ENCODE peak calls at places on chromosomes 12 and 14, in eight cellular contexts. One of them, this sample, is unnamed.

GRCh38 chr14:55579724-55580400 is at the start of gene KTN1:
- DNase-seq in EL: peak
- DNase-seq in amygdala: peak
- DNase-seq in posterior vena cava: peak
- DNase-seq in heart right ventricle: peak
- DNase-seq in stimulated activated CD4-positive, alpha-beta T cell treated with anti-CD3 and anti-CD28 coated beads, Interleukin-15, amount 100 ng/mL, for 1 hour: peak
- DNase-seq in AG20443: peak
- DNase-seq in brain microvascular endothelial cell: peak
- DNase-seq in this sample: peak

GRCh38 chr12:15772405-15773018 is 16.7 kb downstream of the EPS8 start:
- DNase-seq in EL: no peak
- DNase-seq in amygdala: no peak
- DNase-seq in posterior vena cava: no peak
- DNase-seq in heart right ventricle: no peak
- DNase-seq in stimulated activated CD4-positive, alpha-beta T cell treated with anti-CD3 and anti-CD28 coated beads, Interleukin-15, amount 100 ng/mL, for 1 hour: no peak
- DNase-seq in AG20443: no peak
- DNase-seq in brain microvascular endothelial cell: no peak
- DNase-seq in this sample: peak

GRCh38 chr14:32075636-32076277 is 1.3 kb upstream of the ARHGAP5 start:
- DNase-seq in EL: peak
- DNase-seq in amygdala: no peak
- DNase-seq in posterior vena cava: peak
- DNase-seq in heart right ventricle: peak
- DNase-seq in stimulated activated CD4-positive, alpha-beta T cell treated with anti-CD3 and anti-CD28 coated beads, Interleukin-15, amount 100 ng/mL, for 1 hour: peak
- DNase-seq in AG20443: peak
- DNase-seq in brain microvascular endothelial cell: peak
- DNase-seq in this sample: peak

GRCh38 chr12:48276621-48277020 is 73.5 kb upstream of the OR10AD1 start:
- DNase-seq in EL: no peak
- DNase-seq in amygdala: no peak
- DNase-seq in posterior vena cava: no peak
- DNase-seq in heart right ventricle: no peak
- DNase-seq in stimulated activated CD4-positive, alpha-beta T cell treated with anti-CD3 and anti-CD28 coated beads, Interleukin-15, amount 100 ng/mL, for 1 hour: no peak
- DNase-seq in AG20443: no peak
- DNase-seq in brain microvascular endothelial cell: no peak
- DNase-seq in this sample: no peak

GRCh38 chr12:82862069-82862841 is 175.5 kb downstream of the TMTC2 start:
- DNase-seq in EL: peak
- DNase-seq in amygdala: no peak
- DNase-seq in posterior vena cava: no peak
- DNase-seq in heart right ventricle: no peak
- DNase-seq in stimulated activated CD4-positive, alpha-beta T cell treated with anti-CD3 and anti-CD28 coated beads, Interleukin-15, amount 100 ng/mL, for 1 hour: no peak
- DNase-seq in AG20443: peak
- DNase-seq in brain microvascular endothelial cell: peak
- DNase-seq in this sample: peak

GRCh38 chr12:118238888-118239287 is 103.0 kb downstream of the PEBP1 start:
- DNase-seq in EL: no peak
- DNase-seq in amygdala: no peak
- DNase-seq in posterior vena cava: no peak
- DNase-seq in heart right ventricle: no peak
- DNase-seq in stimulated activated CD4-positive, alpha-beta T cell treated with anti-CD3 and anti-CD28 coated beads, Interleukin-15, amount 100 ng/mL, for 1 hour: no peak
- DNase-seq in AG20443: no peak
- DNase-seq in brain microvascular endothelial cell: no peak
- DNase-seq in this sample: no peak

GRCh38 chr12:42128327-42128726 is 16.3 kb downstream of the GXYLT1 start:
- DNase-seq in EL: peak
- DNase-seq in amygdala: no peak
- DNase-seq in posterior vena cava: no peak
- DNase-seq in heart right ventricle: no peak
- DNase-seq in stimulated activated CD4-positive, alpha-beta T cell treated with anti-CD3 and anti-CD28 coated beads, Interleukin-15, amount 100 ng/mL, for 1 hour: no peak
- DNase-seq in AG20443: no peak
- DNase-seq in brain microvascular endothelial cell: peak
- DNase-seq in this sample: peak

GRCh38 chr12:131122631-131123030 is 168.9 kb downstream of the ADGRD1 start:
- DNase-seq in EL: no peak
- DNase-seq in amygdala: no peak
- DNase-seq in posterior vena cava: peak
- DNase-seq in heart right ventricle: no peak
- DNase-seq in stimulated activated CD4-positive, alpha-beta T cell treated with anti-CD3 and anti-CD28 coated beads, Interleukin-15, amount 100 ng/mL, for 1 hour: no peak
- DNase-seq in AG20443: no peak
- DNase-seq in brain microvascular endothelial cell: no peak
- DNase-seq in this sample: no peak

GRCh38 chr14:72947366-72948160 is 21.3 kb downstream of the DCAF4 start:
- DNase-seq in EL: no peak
- DNase-seq in amygdala: no peak
- DNase-seq in posterior vena cava: peak
- DNase-seq in heart right ventricle: no peak
- DNase-seq in stimulated activated CD4-positive, alpha-beta T cell treated with anti-CD3 and anti-CD28 coated beads, Interleukin-15, amount 100 ng/mL, for 1 hour: no peak
- DNase-seq in AG20443: no peak
- DNase-seq in brain microvascular endothelial cell: no peak
- DNase-seq in this sample: peak

GRCh38 chr14:93105362-93105761 is 10.4 kb downstream of the ITPK1 start:
- DNase-seq in EL: peak
- DNase-seq in amygdala: no peak
- DNase-seq in posterior vena cava: no peak
- DNase-seq in heart right ventricle: no peak
- DNase-seq in stimulated activated CD4-positive, alpha-beta T cell treated with anti-CD3 and anti-CD28 coated beads, Interleukin-15, amount 100 ng/mL, for 1 hour: no peak
- DNase-seq in AG20443: peak
- DNase-seq in brain microvascular endothelial cell: peak
- DNase-seq in this sample: peak

GRCh38 chr12:52690351-52691075 is 10.3 kb upstream of the KRT1 start:
- DNase-seq in EL: no peak
- DNase-seq in amygdala: no peak
- DNase-seq in posterior vena cava: peak
- DNase-seq in heart right ventricle: no peak
- DNase-seq in stimulated activated CD4-positive, alpha-beta T cell treated with anti-CD3 and anti-CD28 coated beads, Interleukin-15, amount 100 ng/mL, for 1 hour: no peak
- DNase-seq in AG20443: no peak
- DNase-seq in brain microvascular endothelial cell: no peak
- DNase-seq in this sample: no peak

GRCh38 chr12:356276-356988 is 32.7 kb downstream of the KDM5A start:
- DNase-seq in EL: peak
- DNase-seq in amygdala: no peak
- DNase-seq in posterior vena cava: no peak
- DNase-seq in heart right ventricle: no peak
- DNase-seq in stimulated activated CD4-positive, alpha-beta T cell treated with anti-CD3 and anti-CD28 coated beads, Interleukin-15, amount 100 ng/mL, for 1 hour: no peak
- DNase-seq in AG20443: peak
- DNase-seq in brain microvascular endothelial cell: peak
- DNase-seq in this sample: peak

GRCh38 chr12:46538976-46539375 is 166.4 kb upstream of the SLC38A2 start:
- DNase-seq in EL: no peak
- DNase-seq in amygdala: no peak
- DNase-seq in posterior vena cava: no peak
- DNase-seq in heart right ventricle: no peak
- DNase-seq in stimulated activated CD4-positive, alpha-beta T cell treated with anti-CD3 and anti-CD28 coated beads, Interleukin-15, amount 100 ng/mL, for 1 hour: no peak
- DNase-seq in AG20443: no peak
- DNase-seq in brain microvascular endothelial cell: no peak
- DNase-seq in this sample: no peak

GRCh38 chr12:642633-643477 is 20.4 kb downstream of the NINJ2 start:
- DNase-seq in EL: peak
- DNase-seq in amygdala: peak
- DNase-seq in posterior vena cava: peak
- DNase-seq in heart right ventricle: peak
- DNase-seq in stimulated activated CD4-positive, alpha-beta T cell treated with anti-CD3 and anti-CD28 coated beads, Interleukin-15, amount 100 ng/mL, for 1 hour: peak
- DNase-seq in AG20443: peak
- DNase-seq in brain microvascular endothelial cell: no peak
- DNase-seq in this sample: peak

GRCh38 chr12:131353826-131354225 is 357.1 kb upstream of the SFSWAP start:
- DNase-seq in EL: no peak
- DNase-seq in amygdala: no peak
- DNase-seq in posterior vena cava: no peak
- DNase-seq in heart right ventricle: no peak
- DNase-seq in stimulated activated CD4-positive, alpha-beta T cell treated with anti-CD3 and anti-CD28 coated beads, Interleukin-15, amount 100 ng/mL, for 1 hour: no peak
- DNase-seq in AG20443: no peak
- DNase-seq in brain microvascular endothelial cell: no peak
- DNase-seq in this sample: peak

GRCh38 chr14:58299665-58300202 is 1.4 kb downstream of the ARID4A start:
- DNase-seq in EL: peak
- DNase-seq in amygdala: peak
- DNase-seq in posterior vena cava: no peak
- DNase-seq in heart right ventricle: no peak
- DNase-seq in stimulated activated CD4-positive, alpha-beta T cell treated with anti-CD3 and anti-CD28 coated beads, Interleukin-15, amount 100 ng/mL, for 1 hour: no peak
- DNase-seq in AG20443: peak
- DNase-seq in brain microvascular endothelial cell: no peak
- DNase-seq in this sample: peak

GRCh38 chr14:34488528-34488927 is 26.5 kb upstream of the SPTSSA start:
- DNase-seq in EL: no peak
- DNase-seq in amygdala: no peak
- DNase-seq in posterior vena cava: no peak
- DNase-seq in heart right ventricle: no peak
- DNase-seq in stimulated activated CD4-positive, alpha-beta T cell treated with anti-CD3 and anti-CD28 coated beads, Interleukin-15, amount 100 ng/mL, for 1 hour: no peak
- DNase-seq in AG20443: no peak
- DNase-seq in brain microvascular endothelial cell: no peak
- DNase-seq in this sample: no peak

GRCh38 chr12:53770281-53770680 is 18.5 kb upstream of the CISTR start:
- DNase-seq in EL: peak
- DNase-seq in amygdala: no peak
- DNase-seq in posterior vena cava: no peak
- DNase-seq in heart right ventricle: no peak
- DNase-seq in stimulated activated CD4-positive, alpha-beta T cell treated with anti-CD3 and anti-CD28 coated beads, Interleukin-15, amount 100 ng/mL, for 1 hour: no peak
- DNase-seq in AG20443: peak
- DNase-seq in brain microvascular endothelial cell: peak
- DNase-seq in this sample: peak

GRCh38 chr12:32533971-32534590 is 134.7 kb downstream of the FGD4 start:
- DNase-seq in EL: peak
- DNase-seq in amygdala: no peak
- DNase-seq in posterior vena cava: no peak
- DNase-seq in heart right ventricle: peak
- DNase-seq in stimulated activated CD4-positive, alpha-beta T cell treated with anti-CD3 and anti-CD28 coated beads, Interleukin-15, amount 100 ng/mL, for 1 hour: no peak
- DNase-seq in AG20443: peak
- DNase-seq in brain microvascular endothelial cell: peak
- DNase-seq in this sample: peak

GRCh38 chr14:105026033-105026785 is 5.3 kb upstream of the CDCA4 start:
- DNase-seq in EL: peak
- DNase-seq in amygdala: no peak
- DNase-seq in posterior vena cava: peak
- DNase-seq in heart right ventricle: no peak
- DNase-seq in stimulated activated CD4-positive, alpha-beta T cell treated with anti-CD3 and anti-CD28 coated beads, Interleukin-15, amount 100 ng/mL, for 1 hour: no peak
- DNase-seq in AG20443: no peak
- DNase-seq in brain microvascular endothelial cell: peak
- DNase-seq in this sample: peak

GRCh38 chr14:92456215-92457017 is 57.2 kb upstream of the RIN3 start:
- DNase-seq in EL: peak
- DNase-seq in amygdala: no peak
- DNase-seq in posterior vena cava: peak
- DNase-seq in heart right ventricle: peak
- DNase-seq in stimulated activated CD4-positive, alpha-beta T cell treated with anti-CD3 and anti-CD28 coated beads, Interleukin-15, amount 100 ng/mL, for 1 hour: no peak
- DNase-seq in AG20443: peak
- DNase-seq in brain microvascular endothelial cell: peak
- DNase-seq in this sample: peak

GRCh38 chr14:103448097-103448496 is 62.9 kb downstream of the MARK3 start:
- DNase-seq in EL: no peak
- DNase-seq in amygdala: no peak
- DNase-seq in posterior vena cava: no peak
- DNase-seq in heart right ventricle: no peak
- DNase-seq in stimulated activated CD4-positive, alpha-beta T cell treated with anti-CD3 and anti-CD28 coated beads, Interleukin-15, amount 100 ng/mL, for 1 hour: no peak
- DNase-seq in AG20443: no peak
- DNase-seq in brain microvascular endothelial cell: no peak
- DNase-seq in this sample: peak

GRCh38 chr14:62066304-62066703 is 304.1 kb downstream of the SNAPC1 start:
- DNase-seq in EL: no peak
- DNase-seq in amygdala: no peak
- DNase-seq in posterior vena cava: no peak
- DNase-seq in heart right ventricle: no peak
- DNase-seq in stimulated activated CD4-positive, alpha-beta T cell treated with anti-CD3 and anti-CD28 coated beads, Interleukin-15, amount 100 ng/mL, for 1 hour: no peak
- DNase-seq in AG20443: no peak
- DNase-seq in brain microvascular endothelial cell: no peak
- DNase-seq in this sample: no peak

GRCh38 chr14:89214221-89214965 is 202.6 kb downstream of the FOXN3 start:
- DNase-seq in EL: no peak
- DNase-seq in amygdala: no peak
- DNase-seq in posterior vena cava: peak
- DNase-seq in heart right ventricle: peak
- DNase-seq in stimulated activated CD4-positive, alpha-beta T cell treated with anti-CD3 and anti-CD28 coated beads, Interleukin-15, amount 100 ng/mL, for 1 hour: no peak
- DNase-seq in AG20443: no peak
- DNase-seq in brain microvascular endothelial cell: no peak
- DNase-seq in this sample: peak

GRCh38 chr12:120470150-120470817 is 736 bp upstream of the SRSF9 start:
- DNase-seq in EL: peak
- DNase-seq in amygdala: no peak
- DNase-seq in posterior vena cava: no peak
- DNase-seq in heart right ventricle: no peak
- DNase-seq in stimulated activated CD4-positive, alpha-beta T cell treated with anti-CD3 and anti-CD28 coated beads, Interleukin-15, amount 100 ng/mL, for 1 hour: no peak
- DNase-seq in AG20443: no peak
- DNase-seq in brain microvascular endothelial cell: no peak
- DNase-seq in this sample: no peak

GRCh38 chr14:71800878-71801277 is 131.4 kb upstream of the RGS6 start:
- DNase-seq in EL: no peak
- DNase-seq in amygdala: no peak
- DNase-seq in posterior vena cava: no peak
- DNase-seq in heart right ventricle: no peak
- DNase-seq in stimulated activated CD4-positive, alpha-beta T cell treated with anti-CD3 and anti-CD28 coated beads, Interleukin-15, amount 100 ng/mL, for 1 hour: no peak
- DNase-seq in AG20443: no peak
- DNase-seq in brain microvascular endothelial cell: no peak
- DNase-seq in this sample: no peak

GRCh38 chr12:10191865-10192264 is 13.0 kb downstream of the TMEM52B start:
- DNase-seq in EL: peak
- DNase-seq in amygdala: no peak
- DNase-seq in posterior vena cava: no peak
- DNase-seq in heart right ventricle: no peak
- DNase-seq in stimulated activated CD4-positive, alpha-beta T cell treated with anti-CD3 and anti-CD28 coated beads, Interleukin-15, amount 100 ng/mL, for 1 hour: no peak
- DNase-seq in AG20443: peak
- DNase-seq in brain microvascular endothelial cell: no peak
- DNase-seq in this sample: peak

GRCh38 chr12:75979181-75979580 is 52.4 kb downstream of the PHLDA1 start:
- DNase-seq in EL: peak
- DNase-seq in amygdala: no peak
- DNase-seq in posterior vena cava: no peak
- DNase-seq in heart right ventricle: no peak
- DNase-seq in stimulated activated CD4-positive, alpha-beta T cell treated with anti-CD3 and anti-CD28 coated beads, Interleukin-15, amount 100 ng/mL, for 1 hour: no peak
- DNase-seq in AG20443: no peak
- DNase-seq in brain microvascular endothelial cell: peak
- DNase-seq in this sample: peak

GRCh38 chr12:16828891-16829290 is 222.9 kb upstream of the LMO3 start:
- DNase-seq in EL: no peak
- DNase-seq in amygdala: no peak
- DNase-seq in posterior vena cava: no peak
- DNase-seq in heart right ventricle: no peak
- DNase-seq in stimulated activated CD4-positive, alpha-beta T cell treated with anti-CD3 and anti-CD28 coated beads, Interleukin-15, amount 100 ng/mL, for 1 hour: no peak
- DNase-seq in AG20443: no peak
- DNase-seq in brain microvascular endothelial cell: no peak
- DNase-seq in this sample: no peak

GRCh38 chr12:64884164-64884542 is 59.7 kb downstream of the TBC1D30 start:
- DNase-seq in EL: no peak
- DNase-seq in amygdala: no peak
- DNase-seq in posterior vena cava: no peak
- DNase-seq in heart right ventricle: no peak
- DNase-seq in stimulated activated CD4-positive, alpha-beta T cell treated with anti-CD3 and anti-CD28 coated beads, Interleukin-15, amount 100 ng/mL, for 1 hour: no peak
- DNase-seq in AG20443: no peak
- DNase-seq in brain microvascular endothelial cell: no peak
- DNase-seq in this sample: no peak

GRCh38 chr14:74558655-74559054 is 53.4 kb downstream of the LTBP2 start:
- DNase-seq in EL: no peak
- DNase-seq in amygdala: no peak
- DNase-seq in posterior vena cava: peak
- DNase-seq in heart right ventricle: no peak
- DNase-seq in stimulated activated CD4-positive, alpha-beta T cell treated with anti-CD3 and anti-CD28 coated beads, Interleukin-15, amount 100 ng/mL, for 1 hour: no peak
- DNase-seq in AG20443: no peak
- DNase-seq in brain microvascular endothelial cell: no peak
- DNase-seq in this sample: no peak

GRCh38 chr12:5343711-5344110 is 88.2 kb upstream of the NTF3 start:
- DNase-seq in EL: no peak
- DNase-seq in amygdala: no peak
- DNase-seq in posterior vena cava: no peak
- DNase-seq in heart right ventricle: no peak
- DNase-seq in stimulated activated CD4-positive, alpha-beta T cell treated with anti-CD3 and anti-CD28 coated beads, Interleukin-15, amount 100 ng/mL, for 1 hour: no peak
- DNase-seq in AG20443: no peak
- DNase-seq in brain microvascular endothelial cell: no peak
- DNase-seq in this sample: peak

GRCh38 chr12:127273621-127274020 is 993.3 kb upstream of the TMEM132C start:
- DNase-seq in EL: peak
- DNase-seq in amygdala: no peak
- DNase-seq in posterior vena cava: no peak
- DNase-seq in heart right ventricle: no peak
- DNase-seq in stimulated activated CD4-positive, alpha-beta T cell treated with anti-CD3 and anti-CD28 coated beads, Interleukin-15, amount 100 ng/mL, for 1 hour: no peak
- DNase-seq in AG20443: no peak
- DNase-seq in brain microvascular endothelial cell: peak
- DNase-seq in this sample: peak

GRCh38 chr14:100709252-100709955 is 17.3 kb upstream of the DLK1 start:
- DNase-seq in EL: peak
- DNase-seq in amygdala: no peak
- DNase-seq in posterior vena cava: no peak
- DNase-seq in heart right ventricle: peak
- DNase-seq in stimulated activated CD4-positive, alpha-beta T cell treated with anti-CD3 and anti-CD28 coated beads, Interleukin-15, amount 100 ng/mL, for 1 hour: no peak
- DNase-seq in AG20443: peak
- DNase-seq in brain microvascular endothelial cell: no peak
- DNase-seq in this sample: no peak